ENCODE peak calls at places on chromosomes 13 and 19, in four cellular contexts. S, N, E and P are unnamed samples.
A peak's percentile ranks its signal among the peaks of the same experiment; 100 is the strongest.

GRCh38 chr19:16235811-16236710 is 38.4 kb downstream of the AP1M1 start:
- DNase-seq in N (no peak), S (no peak), E (no peak), P (no peak)

GRCh38 chr13:106685142-106685541 is 117.2 kb upstream of the ARGLU1 start:
- DNase-seq in E (no peak), S (no peak), N (no peak), P (no peak)

GRCh38 chr19:45450042-45450380 is 17.8 kb upstream of the FOSB start:
- DNase-seq in N (peak; percentile 51), S (no peak), E (no peak), P (peak; percentile 74)

GRCh38 chr13:53250272-53250875 is 221.8 kb downstream of the OLFM4 start:
- DNase-seq in S (peak; percentile 83), N (peak; percentile 34), E (no peak), P (peak; percentile 88)

GRCh38 chr19:45815501-45816216 is 551 bp upstream of the RSPH6A start:
- DNase-seq in S (peak; percentile 19), E (no peak), N (no peak), P (no peak)

GRCh38 chr19:40807147-40808020 is 8.4 kb downstream of the EGLN2 start:
- DNase-seq in E (no peak), N (no peak), S (no peak), P (no peak)

GRCh38 chr19:31220540-31220939 is 128.7 kb downstream of the TSHZ3 start:
- DNase-seq in S (peak; percentile 19), N (peak; percentile 61), E (no peak), P (peak; percentile 16)

GRCh38 chr13:60583911-60584753 is 187.1 kb downstream of the TDRD3 start:
- DNase-seq in E (peak; percentile 32), N (peak; percentile 4), S (peak; percentile 94), P (no peak)

GRCh38 chr19:7385062-7385461 is 36.3 kb downstream of the ARHGEF18 start:
- DNase-seq in S (no peak), E (no peak), N (no peak), P (no peak)

GRCh38 chr13:73464758-73465628 is 406.2 kb downstream of the KLF5 start:
- DNase-seq in S (no peak), E (no peak), N (no peak), P (no peak)

GRCh38 chr13:57627663-57628062 is 3.9 kb upstream of the PCDH17 start:
- DNase-seq in S (peak; percentile 49), N (peak; percentile 7), E (no peak), P (peak; percentile 73)

GRCh38 chr19:2977686-2978466 is 512 bp downstream of the TLE6 start:
- DNase-seq in E (no peak), S (peak; percentile 21), N (no peak), P (no peak)

GRCh38 chr19:40414536-40415535 is 1.7 kb upstream of the PRX start:
- DNase-seq in N (no peak), S (no peak), E (no peak), P (no peak)

GRCh38 chr19:7348587-7349230 is at the start of gene ARHGEF18:
- DNase-seq in S (peak; percentile 100), E (no peak), N (peak; percentile 83), P (peak; percentile 95)

GRCh38 chr13:73228546-73228945 is 169.7 kb downstream of the KLF5 start:
- DNase-seq in E (no peak), N (peak; percentile 47), S (no peak), P (no peak)

GRCh38 chr19:45177817-45178261 is at the start of gene TRAPPC6A:
- DNase-seq in E (no peak), S (peak; percentile 80), N (no peak), P (peak; percentile 78)

GRCh38 chr13:39527961-39528720 is 74.9 kb downstream of the LHFPL6 start:
- DNase-seq in N (no peak), E (peak; percentile 33), S (no peak), P (no peak)

GRCh38 chr19:45423033-45423588 is 606 bp downstream of the ERCC1 start:
- DNase-seq in E (no peak), S (no peak), N (no peak), P (no peak)

GRCh38 chr13:102333320-102334181 is 68.3 kb downstream of the FGF14 start:
- DNase-seq in E (no peak), S (peak; percentile 17), N (no peak), P (no peak)

GRCh38 chr13:31556376-31556775 is 182.9 kb upstream of the RXFP2 start:
- DNase-seq in E (no peak), S (no peak), N (no peak), P (no peak)

GRCh38 chr13:29749401-29750177 is 100.8 kb downstream of the UBL3 start:
- DNase-seq in E (no peak), S (no peak), N (no peak), P (no peak)

GRCh38 chr13:114256547-114256946 is 21.9 kb downstream of the CDC16 start:
- DNase-seq in E (no peak), N (no peak), S (peak; percentile 16), P (no peak)

GRCh38 chr13:114074671-114075315 is 57.6 kb downstream of the RASA3 start:
- DNase-seq in E (peak; percentile 15), N (no peak), S (no peak), P (no peak)

GRCh38 chr13:46679369-46680180 is 117.4 kb downstream of the ESD start:
- DNase-seq in S (no peak), E (peak; percentile 37), N (peak; percentile 51), P (no peak)

GRCh38 chr19:37992761-37993160 is 85.8 kb downstream of the SIPA1L3 start:
- DNase-seq in N (no peak), E (no peak), S (no peak), P (no peak)